ENCODE peak calls at places on chromosomes 2 and 18, in nine cellular contexts. W, K, R, B, S, M, Z, J and U are unnamed samples.

GRCh38 chr2:185738679-185739472 is at the start of gene FSIP2:
- DNase-seq in W (peak; percentile 70), K (peak; percentile 89), R (peak; percentile 30), B (no peak), S (no peak), M (peak; percentile 49), Z (peak; percentile 30), J (peak; percentile 59), U (peak; percentile 59)

GRCh38 chr2:18546586-18546985 is 13.9 kb downstream of the RDH14 start:
- DNase-seq in W (no peak), K (peak; percentile 3), R (no peak), B (no peak), S (no peak), M (no peak), Z (no peak), J (no peak), U (peak; percentile 49)

GRCh38 chr18:70195852-70196434 is 9.5 kb downstream of the RTTN start:
- DNase-seq in W (no peak), K (peak; percentile 39), R (no peak), B (no peak), S (no peak), M (no peak), Z (no peak), J (no peak), U (peak; percentile 78)

GRCh38 chr18:42925036-42925435 is 190.4 kb downstream of the RIT2 start:
- DNase-seq in W (no peak), K (no peak), R (no peak), B (no peak), S (no peak), M (no peak), Z (no peak), J (no peak), U (peak; percentile 31)

GRCh38 chr18:12868576-12868975 is 15.5 kb downstream of the PTPN2 start:
- DNase-seq in W (no peak), K (no peak), R (no peak), B (no peak), S (no peak), M (no peak), Z (no peak), J (no peak), U (no peak)

GRCh38 chr2:27078267-27079194 is at the start of gene EMILIN1:
- DNase-seq in W (peak; percentile 90), K (peak; percentile 76), R (peak; percentile 66), B (peak; percentile 92), S (no peak), M (peak; percentile 86), Z (peak; percentile 88), J (peak; percentile 86), U (peak; percentile 97)

GRCh38 chr2:239724851-239725550 is 300.1 kb downstream of the NDUFA10 start:
- DNase-seq in W (no peak), K (peak; percentile 61), R (no peak), B (peak; percentile 58), S (no peak), M (no peak), Z (no peak), J (no peak), U (no peak)

GRCh38 chr18:5430131-5430530 is 113.7 kb downstream of the EPB41L3 start:
- DNase-seq in W (no peak), K (no peak), R (no peak), B (no peak), S (no peak), M (no peak), Z (no peak), J (no peak), U (no peak)

GRCh38 chr2:190696792-190697398 is 48.0 kb downstream of the NAB1 start:
- DNase-seq in W (no peak), K (peak; percentile 21), R (no peak), B (no peak), S (no peak), M (no peak), Z (no peak), J (no peak), U (no peak)

GRCh38 chr2:3365219-3365618 is 12.4 kb downstream of the EIPR1 start:
- DNase-seq in W (no peak), K (no peak), R (no peak), B (no peak), S (no peak), M (no peak), Z (no peak), J (no peak), U (no peak)

DNA sequence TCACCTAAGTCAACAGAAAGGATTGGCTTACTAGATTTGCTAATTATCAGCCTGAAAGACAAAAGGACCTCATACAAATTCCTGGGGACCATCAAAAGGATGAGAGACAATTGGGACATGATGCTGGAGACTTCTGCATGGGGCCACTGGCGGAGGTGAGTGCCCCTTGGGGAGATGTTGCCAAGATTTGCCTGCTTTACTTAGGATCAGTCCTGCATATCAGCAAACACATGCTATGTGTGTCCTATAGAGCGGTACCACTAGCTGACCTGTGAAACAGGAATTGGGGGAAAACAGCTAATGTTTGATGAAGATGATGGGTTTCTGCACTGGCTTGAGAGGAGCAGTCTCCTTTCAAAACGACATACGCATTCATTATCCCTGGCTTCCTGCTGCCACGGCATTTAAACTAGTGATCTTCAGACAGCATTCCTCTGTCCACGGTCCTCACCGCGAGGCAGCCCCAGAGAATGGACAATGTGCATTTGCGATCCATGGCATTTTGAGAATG is 104.2 kb downstream of the TGIF1 start:
- DNase-seq in W (no peak), K (peak; percentile 48), R (no peak), B (no peak), S (no peak), M (no peak), Z (no peak), J (no peak), U (no peak)
- H3K4me3 ChIP-seq in W (no peak overlapping the region), K (no peak overlapping the region), R (no peak overlapping the region), B (no peak overlapping the region), S (no peak overlapping the region), M (no peak overlapping the region), Z (no peak overlapping the region), J (no peak overlapping the region), U (no peak overlapping the region)

GRCh38 chr2:74548285-74548918 is 5.3 kb downstream of the LOXL3 start:
- DNase-seq in W (no peak), K (peak; percentile 76), R (no peak), B (no peak), S (no peak), M (no peak), Z (no peak), J (no peak), U (no peak)

GRCh38 chr2:74551530-74551929 is 2.2 kb downstream of the LOXL3 start:
- DNase-seq in W (no peak), K (no peak), R (no peak), B (no peak), S (no peak), M (no peak), Z (no peak), J (no peak), U (no peak)

GRCh38 chr2:74548919-74549684 is 4.6 kb downstream of the LOXL3 start:
- DNase-seq in W (peak; percentile 85), K (peak; percentile 92), R (peak; percentile 50), B (no peak), S (no peak), M (peak; percentile 80), Z (peak; percentile 79), J (peak; percentile 76), U (no peak)

GRCh38 chr2:74550231-74550630 is 3.5 kb downstream of the LOXL3 start:
- DNase-seq in W (no peak), K (no peak), R (no peak), B (no peak), S (no peak), M (no peak), Z (no peak), J (no peak), U (no peak)

GRCh38 chr2:74549685-74549971 is 4.1 kb downstream of the LOXL3 start:
- DNase-seq in W (no peak), K (no peak), R (no peak), B (no peak), S (no peak), M (no peak), Z (no peak), J (no peak), U (no peak)
- H3K4me3 ChIP-seq in W (no peak overlapping the region), K (peak overlapping the region; percentile 64), R (no peak overlapping the region), B (peak overlapping the region; percentile 67), S (no peak overlapping the region), M (no peak overlapping the region), Z (peak overlapping the region; percentile 71), J (peak overlapping the region; percentile 68), U (peak overlapping the region; percentile 62)

GRCh38 chr2:7083580-7084509 is 166.6 kb downstream of the RNF144A start:
- DNase-seq in W (no peak), K (peak; percentile 46), R (no peak), B (no peak), S (no peak), M (no peak), Z (no peak), J (no peak), U (peak; percentile 37)
- H3K4me3 ChIP-seq in W (no peak overlapping the region), K (no peak overlapping the region), R (no peak overlapping the region), B (no peak overlapping the region), S (no peak overlapping the region), M (no peak overlapping the region), Z (no peak overlapping the region), J (no peak overlapping the region), U (no peak overlapping the region)

DNA sequence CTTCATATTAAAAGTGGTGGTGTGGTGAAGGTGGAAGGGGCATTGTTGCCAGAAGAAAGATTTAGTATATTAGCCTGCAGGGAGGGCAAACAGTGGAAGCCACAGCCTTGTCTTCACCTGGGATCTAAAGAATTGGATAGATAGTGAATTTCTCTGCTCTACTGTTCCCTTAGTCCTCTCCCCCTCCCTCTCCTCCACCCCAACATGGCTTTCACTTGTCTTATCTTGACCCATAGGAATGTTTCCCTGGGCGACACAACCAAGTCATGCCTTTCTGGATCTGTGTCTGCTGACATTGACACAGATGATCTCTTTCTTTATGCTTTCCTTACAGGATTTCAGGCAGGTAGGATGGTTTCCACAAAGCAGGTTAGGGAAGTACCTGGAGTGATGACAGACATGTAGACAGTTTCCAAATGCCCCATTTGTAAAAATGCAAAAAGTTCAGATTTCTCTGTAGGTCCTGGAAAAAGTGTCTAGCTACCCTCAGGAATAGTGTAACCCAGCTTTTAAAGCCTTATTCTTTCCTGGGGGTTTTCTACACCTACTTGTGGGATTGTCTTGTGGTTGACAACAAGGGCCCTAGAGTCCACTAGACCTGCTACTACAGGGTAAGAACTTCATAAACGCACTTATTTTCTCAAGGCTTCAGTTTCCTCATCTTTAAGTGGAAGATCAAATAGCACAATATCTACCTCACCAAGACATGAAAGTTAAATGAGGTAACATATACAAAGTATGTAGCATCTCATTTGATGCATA is 184.2 kb upstream of the SP5 start:
- DNase-seq in W (no peak), K (no peak), R (peak; percentile 32), B (no peak), S (no peak), M (no peak), Z (no peak), J (no peak), U (no peak)
- H3K4me3 ChIP-seq in W (no peak overlapping the region), K (no peak overlapping the region), R (no peak overlapping the region), B (no peak overlapping the region), S (no peak overlapping the region), M (no peak overlapping the region), Z (peak overlapping the region; percentile 49), J (no peak overlapping the region), U (no peak overlapping the region)

GRCh38 chr2:12321017-12321641 is 395.6 kb upstream of the TRIB2 start:
- DNase-seq in W (peak; percentile 67), K (no peak), R (no peak), B (no peak), S (no peak), M (peak; percentile 26), Z (peak; percentile 30), J (peak; percentile 60), U (peak; percentile 97)
- H3K4me3 ChIP-seq in W (no peak overlapping the region), K (no peak overlapping the region), R (no peak overlapping the region), B (no peak overlapping the region), S (no peak overlapping the region), M (no peak overlapping the region), Z (no peak overlapping the region), J (no peak overlapping the region), U (no peak overlapping the region)